ENCODE peak calls at places on chromosomes 16 and 17, in six cellular contexts. D, N, Q, V, J and L are unnamed samples.

GRCh38 chr16:79253100-79253631 is 347.4 kb downstream of the MAF start:
- DNase-seq in D (no peak), N (peak), Q (no peak), V (no peak), J (no peak), L (no peak)

GRCh38 chr16:1680361-1680760 is 2.3 kb downstream of the JPT2 start:
- DNase-seq in D (no peak), N (no peak), Q (peak), V (no peak), J (no peak), L (no peak)

GRCh38 chr17:50608700-50609375 is 25.8 kb upstream of the ABCC3 start:
- DNase-seq in D (peak), N (no peak), Q (no peak), V (peak), J (no peak), L (no peak)

GRCh38 chr16:6209355-6209930 is 1111.8 kb upstream of the EEF2KMT start:
- DNase-seq in D (no peak), N (no peak), Q (no peak), V (no peak), J (no peak), L (no peak)

GRCh38 chr17:11948791-11949190 is 48.5 kb downstream of the ZNF18 start:
- DNase-seq in D (no peak), N (no peak), Q (no peak), V (no peak), J (no peak), L (no peak)

GRCh38 chr17:4247981-4248388 is 15.8 kb downstream of the ANKFY1 start:
- DNase-seq in D (peak), N (no peak), Q (peak), V (no peak), J (no peak), L (no peak)

GRCh38 chr16:11085025-11085485 is 140.7 kb downstream of the CLEC16A start:
- DNase-seq in D (no peak), N (no peak), Q (peak), V (no peak), J (no peak), L (no peak)

GRCh38 chr17:18999911-19000310 is 4.7 kb downstream of the FAM83G start:
- DNase-seq in D (no peak), N (no peak), Q (no peak), V (no peak), J (no peak), L (no peak)

GRCh38 chr17:59110973-59111372 is 4.3 kb upstream of the TRIM37 start:
- DNase-seq in D (no peak), N (no peak), Q (no peak), V (no peak), J (no peak), L (no peak)

GRCh38 chr16:30184430-30185140 is 1.2 kb downstream of the CORO1A start:
- DNase-seq in D (peak), N (no peak), Q (peak), V (peak), J (no peak), L (peak)

GRCh38 chr17:32259596-32259995 is 6.0 kb upstream of the RHBDL3 start:
- DNase-seq in D (no peak), N (no peak), Q (peak), V (no peak), J (no peak), L (no peak)